ENCODE peak calls at places on chromosome 1, in four cellular contexts. One of them, this sample, is unnamed.

GRCh38 chr1:16068356-16069270 is 4.8 kb downstream of the FAM131C start:
- DNase-seq in activated effector memory CD4-positive, alpha-beta T cell treated with Interleukin-2 at 50 U/mL for 16 hours: no peak
- DNase-seq in endothelial cell of umbilical vein: no peak
- DNase-seq in stomach: peak
- DNase-seq in this sample: no peak

GRCh38 chr1:241600496-241600901 is 39.7 kb downstream of the CHML start:
- DNase-seq in activated effector memory CD4-positive, alpha-beta T cell treated with Interleukin-2 at 50 U/mL for 16 hours: no peak
- DNase-seq in stomach: no peak
- DNase-seq in endothelial cell of umbilical vein: no peak
- DNase-seq in this sample: peak

GRCh38 chr1:228152097-228152917 is 2.6 kb downstream of the GJC2 start:
- DNase-seq in stomach: no peak
- DNase-seq in endothelial cell of umbilical vein: no peak
- DNase-seq in activated effector memory CD4-positive, alpha-beta T cell treated with Interleukin-2 at 50 U/mL for 16 hours: no peak
- DNase-seq in this sample: peak

GRCh38 chr1:84141177-84142003 is 2.7 kb upstream of the PRKACB start:
- DNase-seq in stomach: no peak
- DNase-seq in activated effector memory CD4-positive, alpha-beta T cell treated with Interleukin-2 at 50 U/mL for 16 hours: no peak
- DNase-seq in endothelial cell of umbilical vein: peak
- DNase-seq in this sample: no peak

GRCh38 chr1:9105336-9105867 is 23.5 kb downstream of the GPR157 start:
- DNase-seq in endothelial cell of umbilical vein: no peak
- DNase-seq in activated effector memory CD4-positive, alpha-beta T cell treated with Interleukin-2 at 50 U/mL for 16 hours: no peak
- DNase-seq in stomach: no peak
- DNase-seq in this sample: no peak

GRCh38 chr1:26069941-26070807 is 2.7 kb upstream of the TRIM63 start:
- DNase-seq in activated effector memory CD4-positive, alpha-beta T cell treated with Interleukin-2 at 50 U/mL for 16 hours: no peak
- DNase-seq in endothelial cell of umbilical vein: no peak
- DNase-seq in stomach: no peak
- DNase-seq in this sample: no peak

GRCh38 chr1:9280015-9280860 is 12.5 kb upstream of the SPSB1 start:
- DNase-seq in endothelial cell of umbilical vein: peak
- DNase-seq in stomach: peak
- DNase-seq in activated effector memory CD4-positive, alpha-beta T cell treated with Interleukin-2 at 50 U/mL for 16 hours: peak
- DNase-seq in this sample: no peak

GRCh38 chr1:161389691-161390558 is 22.2 kb upstream of the CFAP126 start:
- DNase-seq in endothelial cell of umbilical vein: peak
- DNase-seq in stomach: peak
- DNase-seq in activated effector memory CD4-positive, alpha-beta T cell treated with Interleukin-2 at 50 U/mL for 16 hours: peak
- DNase-seq in this sample: peak

GRCh38 chr1:226688056-226688748 is 50.9 kb downstream of the ITPKB start:
- DNase-seq in endothelial cell of umbilical vein: no peak
- DNase-seq in stomach: no peak
- DNase-seq in activated effector memory CD4-positive, alpha-beta T cell treated with Interleukin-2 at 50 U/mL for 16 hours: no peak
- DNase-seq in this sample: no peak

GRCh38 chr1:200129480-200129879 is 102.0 kb downstream of the NR5A2 start:
- DNase-seq in stomach: no peak
- DNase-seq in endothelial cell of umbilical vein: no peak
- DNase-seq in activated effector memory CD4-positive, alpha-beta T cell treated with Interleukin-2 at 50 U/mL for 16 hours: no peak
- DNase-seq in this sample: no peak

GRCh38 chr1:93878501-93878888 is 511 bp downstream of the DNTTIP2 start:
- DNase-seq in endothelial cell of umbilical vein: peak
- DNase-seq in activated effector memory CD4-positive, alpha-beta T cell treated with Interleukin-2 at 50 U/mL for 16 hours: peak
- DNase-seq in stomach: peak
- DNase-seq in this sample: peak

GRCh38 chr1:86468501-86468977 is at the start of gene CLCA1:
- DNase-seq in stomach: no peak
- DNase-seq in endothelial cell of umbilical vein: no peak
- DNase-seq in activated effector memory CD4-positive, alpha-beta T cell treated with Interleukin-2 at 50 U/mL for 16 hours: no peak
- DNase-seq in this sample: no peak

GRCh38 chr1:26224606-26225005 is 9.4 kb upstream of the CEP85 start:
- DNase-seq in activated effector memory CD4-positive, alpha-beta T cell treated with Interleukin-2 at 50 U/mL for 16 hours: no peak
- DNase-seq in stomach: no peak
- DNase-seq in endothelial cell of umbilical vein: no peak
- DNase-seq in this sample: no peak

GRCh38 chr1:21139601-21140000 is 37.1 kb downstream of the EIF4G3 start:
- DNase-seq in activated effector memory CD4-positive, alpha-beta T cell treated with Interleukin-2 at 50 U/mL for 16 hours: no peak
- DNase-seq in stomach: no peak
- DNase-seq in endothelial cell of umbilical vein: peak
- DNase-seq in this sample: no peak

GRCh38 chr1:48744032-48744431 is 32.7 kb downstream of the BEND5 start:
- DNase-seq in stomach: no peak
- DNase-seq in endothelial cell of umbilical vein: no peak
- DNase-seq in activated effector memory CD4-positive, alpha-beta T cell treated with Interleukin-2 at 50 U/mL for 16 hours: no peak
- DNase-seq in this sample: no peak

GRCh38 chr1:93598396-93598795 is 83.2 kb downstream of the BCAR3 start:
- DNase-seq in activated effector memory CD4-positive, alpha-beta T cell treated with Interleukin-2 at 50 U/mL for 16 hours: no peak
- DNase-seq in stomach: no peak
- DNase-seq in endothelial cell of umbilical vein: no peak
- DNase-seq in this sample: no peak

GRCh38 chr1:199794105-199794863 is 233.2 kb upstream of the NR5A2 start:
- DNase-seq in activated effector memory CD4-positive, alpha-beta T cell treated with Interleukin-2 at 50 U/mL for 16 hours: no peak
- DNase-seq in endothelial cell of umbilical vein: no peak
- DNase-seq in stomach: no peak
- DNase-seq in this sample: no peak

GRCh38 chr1:241639040-241639652 is 1.0 kb downstream of the CHML start:
- DNase-seq in activated effector memory CD4-positive, alpha-beta T cell treated with Interleukin-2 at 50 U/mL for 16 hours: no peak
- DNase-seq in stomach: no peak
- DNase-seq in endothelial cell of umbilical vein: peak
- DNase-seq in this sample: peak

GRCh38 chr1:81731989-81732388 is 68.7 kb upstream of the ADGRL2 start:
- DNase-seq in stomach: no peak
- DNase-seq in activated effector memory CD4-positive, alpha-beta T cell treated with Interleukin-2 at 50 U/mL for 16 hours: no peak
- DNase-seq in endothelial cell of umbilical vein: peak
- DNase-seq in this sample: no peak

GRCh38 chr1:37410815-37411214 is 63.6 kb upstream of the ZC3H12A start:
- DNase-seq in endothelial cell of umbilical vein: peak
- DNase-seq in stomach: no peak
- DNase-seq in activated effector memory CD4-positive, alpha-beta T cell treated with Interleukin-2 at 50 U/mL for 16 hours: no peak
- DNase-seq in this sample: no peak

GRCh38 chr1:156895408-156895874 is 1.9 kb downstream of the PEAR1 start:
- DNase-seq in stomach: no peak
- DNase-seq in activated effector memory CD4-positive, alpha-beta T cell treated with Interleukin-2 at 50 U/mL for 16 hours: no peak
- DNase-seq in endothelial cell of umbilical vein: no peak
- DNase-seq in this sample: no peak

GRCh38 chr1:6614953-6615785 is 1.6 kb downstream of the PHF13 start:
- DNase-seq in endothelial cell of umbilical vein: no peak
- DNase-seq in activated effector memory CD4-positive, alpha-beta T cell treated with Interleukin-2 at 50 U/mL for 16 hours: no peak
- DNase-seq in stomach: no peak
- DNase-seq in this sample: no peak

GRCh38 chr1:156160744-156161181 is 7.4 kb downstream of the SEMA4A start:
- DNase-seq in endothelial cell of umbilical vein: peak
- DNase-seq in stomach: peak
- DNase-seq in activated effector memory CD4-positive, alpha-beta T cell treated with Interleukin-2 at 50 U/mL for 16 hours: peak
- DNase-seq in this sample: peak

GRCh38 chr1:207861442-207862177 is 49.3 kb downstream of the CD34 start:
- DNase-seq in activated effector memory CD4-positive, alpha-beta T cell treated with Interleukin-2 at 50 U/mL for 16 hours: peak
- DNase-seq in endothelial cell of umbilical vein: no peak
- DNase-seq in stomach: no peak
- DNase-seq in this sample: no peak

GRCh38 chr1:162248854-162249535 is 127.7 kb downstream of the SPATA46 start:
- DNase-seq in activated effector memory CD4-positive, alpha-beta T cell treated with Interleukin-2 at 50 U/mL for 16 hours: no peak
- DNase-seq in stomach: no peak
- DNase-seq in endothelial cell of umbilical vein: peak
- DNase-seq in this sample: no peak

GRCh38 chr1:15249032-15249601 is 2.1 kb downstream of the FHAD1 start:
- DNase-seq in endothelial cell of umbilical vein: no peak
- DNase-seq in activated effector memory CD4-positive, alpha-beta T cell treated with Interleukin-2 at 50 U/mL for 16 hours: peak
- DNase-seq in stomach: no peak
- DNase-seq in this sample: no peak

GRCh38 chr1:24748191-24749121 is 3.2 kb downstream of the CLIC4 start:
- DNase-seq in activated effector memory CD4-positive, alpha-beta T cell treated with Interleukin-2 at 50 U/mL for 16 hours: no peak
- DNase-seq in endothelial cell of umbilical vein: no peak
- DNase-seq in stomach: no peak
- DNase-seq in this sample: peak

GRCh38 chr1:70518106-70518505 is 107.0 kb downstream of the CTH start:
- DNase-seq in stomach: no peak
- DNase-seq in activated effector memory CD4-positive, alpha-beta T cell treated with Interleukin-2 at 50 U/mL for 16 hours: no peak
- DNase-seq in endothelial cell of umbilical vein: no peak
- DNase-seq in this sample: no peak

GRCh38 chr1:20209471-20209870 is 23.2 kb upstream of the PLA2G2C start:
- DNase-seq in activated effector memory CD4-positive, alpha-beta T cell treated with Interleukin-2 at 50 U/mL for 16 hours: no peak
- DNase-seq in stomach: no peak
- DNase-seq in endothelial cell of umbilical vein: no peak
- DNase-seq in this sample: no peak

GRCh38 chr1:56821462-56821797 is 2.2 kb upstream of the FYB2 start:
- DNase-seq in activated effector memory CD4-positive, alpha-beta T cell treated with Interleukin-2 at 50 U/mL for 16 hours: no peak
- DNase-seq in endothelial cell of umbilical vein: peak
- DNase-seq in stomach: no peak
- DNase-seq in this sample: no peak

GRCh38 chr1:168088511-168089325 is 48.0 kb downstream of the GPR161 start:
- DNase-seq in stomach: no peak
- DNase-seq in endothelial cell of umbilical vein: no peak
- DNase-seq in activated effector memory CD4-positive, alpha-beta T cell treated with Interleukin-2 at 50 U/mL for 16 hours: no peak
- DNase-seq in this sample: no peak

GRCh38 chr1:16012590-16013219 is 5.1 kb downstream of the HSPB7 start:
- DNase-seq in activated effector memory CD4-positive, alpha-beta T cell treated with Interleukin-2 at 50 U/mL for 16 hours: no peak
- DNase-seq in endothelial cell of umbilical vein: peak
- DNase-seq in stomach: peak
- DNase-seq in this sample: no peak

GRCh38 chr1:10918531-10918930 is 93.9 kb upstream of the TARDBP start:
- DNase-seq in activated effector memory CD4-positive, alpha-beta T cell treated with Interleukin-2 at 50 U/mL for 16 hours: no peak
- DNase-seq in stomach: no peak
- DNase-seq in endothelial cell of umbilical vein: no peak
- DNase-seq in this sample: no peak